ENCODE peak calls at places on chromosomes 16 and 17, in five cellular contexts. D is GM10248; X is stimulated activated naive B cell treated with anti-CD40 and anti-IgM and Interleukin-4, amounts not matched to agents 10 μg/mL and 1 μg/mL and 100 μg/mL, for 72 hours; G is stimulated activated CD4-positive, alpha-beta T cell treated with anti-CD3 and anti-CD28 coated beads, Interleukin-15, amount 100 ng/mL, for 24 hours; Z is NCI-H460. U is an unnamed sample.

GRCh38 chr17:42286411-42287295 is 1.6 kb upstream of the STAT5A start:
- DNase-seq in G (peak), D (no peak), Z (no peak), X (no peak), U (no peak)

GRCh38 chr16:55264949-55265348 is 59.1 kb upstream of the IRX6 start:
- DNase-seq in X (no peak), G (no peak), D (no peak), Z (no peak), U (peak)

GRCh38 chr17:48649741-48650140 is 23.6 kb upstream of the HOXB9 start:
- DNase-seq in D (no peak), G (no peak), Z (no peak), X (no peak), U (no peak)

GRCh38 chr17:39151680-39152058 is 232 bp upstream of the PLXDC1 start:
- DNase-seq in Z (no peak), D (no peak), G (peak), X (no peak), U (no peak)

GRCh38 chr17:1787301-1787902 is 25.5 kb downstream of the SERPINF1 start:
- DNase-seq in G (no peak), Z (peak), X (no peak), D (no peak), U (peak)

GRCh38 chr17:73546121-73546520 is 98.1 kb downstream of the SDK2 start:
- DNase-seq in X (no peak), Z (no peak), G (no peak), D (no peak), U (no peak)

GRCh38 chr17:58335061-58335731 is 6.6 kb upstream of the TSPOAP1 start:
- DNase-seq in D (no peak), G (peak), X (peak), Z (no peak), U (no peak)

GRCh38 chr17:37791434-37791833 is 46.6 kb upstream of the HNF1B start:
- DNase-seq in G (peak), X (no peak), Z (peak), D (peak), U (peak)

GRCh38 chr17:27609606-27610303 is 21.2 kb upstream of the LGALS9 start:
- DNase-seq in X (no peak), G (peak), Z (peak), D (no peak), U (peak)

GRCh38 chr16:31083081-31083480 is 5.7 kb downstream of the PRSS53 start:
- DNase-seq in D (no peak), X (no peak), G (no peak), Z (no peak), U (no peak)

GRCh38 chr16:19689342-19689741 is 28.7 kb downstream of the KNOP1 start:
- DNase-seq in Z (no peak), D (no peak), X (no peak), G (no peak), U (no peak)

GRCh38 chr17:4199818-4200402 is 56.9 kb downstream of the CYB5D2 start:
- DNase-seq in G (peak), D (peak), Z (peak), X (no peak), U (peak)

GRCh38 chr16:67389911-67390815 is 3.1 kb downstream of the TPPP3 start:
- DNase-seq in Z (no peak), G (no peak), D (no peak), X (peak), U (no peak)

GRCh38 chr16:70407811-70408274 is 31.1 kb downstream of the ST3GAL2 start:
- DNase-seq in D (peak), G (no peak), X (peak), Z (no peak), U (no peak)

GRCh38 chr17:12620200-12620720 is 45.4 kb upstream of the MYOCD start:
- DNase-seq in Z (peak), D (no peak), X (no peak), G (no peak), U (peak)

GRCh38 chr16:1745900-1746692 is 25.2 kb downstream of the NME3 start:
- DNase-seq in D (no peak), G (no peak), X (no peak), Z (no peak), U (peak)

GRCh38 chr17:79338142-79338541 is 263.5 kb downstream of the ENGASE start:
- DNase-seq in G (no peak), X (no peak), Z (no peak), D (no peak), U (no peak)

GRCh38 chr16:49491111-49491670 is 117.6 kb downstream of the C16orf78 start:
- DNase-seq in X (no peak), Z (no peak), G (no peak), D (no peak), U (no peak)

U was measured in fibroblast of villous mesenchyme.